ENCODE peak calls at places on chromosomes 6 and 20, in ten cellular contexts. One of them, this sample, is unnamed.

GRCh38 chr20:12252793-12253192 is 335.1 kb downstream of the BTBD3 start:
- DNase-seq in upper lobe of left lung: no peak
- DNase-seq in ovary: no peak
- DNase-seq in transverse colon: no peak
- DNase-seq in tibial nerve: no peak
- DNase-seq in prostate gland: no peak
- DNase-seq in uterus: no peak
- DNase-seq in spleen: no peak
- DNase-seq in endothelial cell of umbilical vein: no peak
- DNase-seq in stomach: no peak
- DNase-seq in this sample: no peak

GRCh38 chr20:49657118-49657901 is 56.4 kb downstream of the B4GALT5 start:
- DNase-seq in upper lobe of left lung: no peak
- DNase-seq in ovary: no peak
- DNase-seq in transverse colon: no peak
- DNase-seq in tibial nerve: no peak
- DNase-seq in prostate gland: no peak
- DNase-seq in uterus: peak; percentile 43
- DNase-seq in spleen: no peak
- DNase-seq in endothelial cell of umbilical vein: no peak
- DNase-seq in stomach: no peak
- DNase-seq in this sample: peak; percentile 52

GRCh38 chr6:103327079-103327478 is 1532.6 kb downstream of the HACE1 start:
- DNase-seq in upper lobe of left lung: no peak
- DNase-seq in ovary: no peak
- DNase-seq in transverse colon: no peak
- DNase-seq in tibial nerve: no peak
- DNase-seq in prostate gland: no peak
- DNase-seq in uterus: no peak
- DNase-seq in spleen: no peak
- DNase-seq in endothelial cell of umbilical vein: no peak
- DNase-seq in stomach: no peak
- DNase-seq in this sample: no peak

GRCh38 chr6:45191414-45191813 is 136.7 kb upstream of the RUNX2 start:
- DNase-seq in upper lobe of left lung: no peak
- DNase-seq in ovary: no peak
- DNase-seq in transverse colon: no peak
- DNase-seq in tibial nerve: no peak
- DNase-seq in prostate gland: no peak
- DNase-seq in uterus: no peak
- DNase-seq in spleen: no peak
- DNase-seq in endothelial cell of umbilical vein: no peak
- DNase-seq in stomach: no peak
- DNase-seq in this sample: no peak

GRCh38 chr20:37316116-37316774 is 26.8 kb downstream of the MANBAL start:
- DNase-seq in upper lobe of left lung: no peak
- DNase-seq in ovary: no peak
- DNase-seq in transverse colon: peak; percentile 45
- DNase-seq in tibial nerve: no peak
- DNase-seq in prostate gland: no peak
- DNase-seq in uterus: no peak
- DNase-seq in spleen: peak; percentile 83
- DNase-seq in endothelial cell of umbilical vein: no peak
- DNase-seq in stomach: peak; percentile 25
- DNase-seq in this sample: no peak

GRCh38 chr6:87376643-87377042 is 31.1 kb upstream of the CFAP206 start:
- DNase-seq in upper lobe of left lung: no peak
- DNase-seq in ovary: no peak
- DNase-seq in transverse colon: no peak
- DNase-seq in tibial nerve: no peak
- DNase-seq in prostate gland: no peak
- DNase-seq in uterus: no peak
- DNase-seq in spleen: no peak
- DNase-seq in endothelial cell of umbilical vein: no peak
- DNase-seq in stomach: no peak
- DNase-seq in this sample: no peak

GRCh38 chr6:138038148-138038870 is 68.9 kb downstream of the PERP start:
- DNase-seq in upper lobe of left lung: no peak
- DNase-seq in ovary: no peak
- DNase-seq in transverse colon: no peak
- DNase-seq in tibial nerve: no peak
- DNase-seq in prostate gland: no peak
- DNase-seq in uterus: no peak
- DNase-seq in spleen: no peak
- DNase-seq in endothelial cell of umbilical vein: no peak
- DNase-seq in stomach: no peak
- DNase-seq in this sample: no peak

GRCh38 chr20:1588166-1588868 is 30.8 kb upstream of the SIRPD start:
- DNase-seq in upper lobe of left lung: no peak
- DNase-seq in ovary: no peak
- DNase-seq in transverse colon: no peak
- DNase-seq in tibial nerve: no peak
- DNase-seq in prostate gland: no peak
- DNase-seq in uterus: no peak
- DNase-seq in spleen: no peak
- DNase-seq in endothelial cell of umbilical vein: no peak
- DNase-seq in stomach: no peak
- DNase-seq in this sample: no peak

GRCh38 chr20:20487811-20488210 is 119.9 kb downstream of the INSM1 start:
- DNase-seq in upper lobe of left lung: no peak
- DNase-seq in ovary: no peak
- DNase-seq in transverse colon: no peak
- DNase-seq in tibial nerve: no peak
- DNase-seq in prostate gland: no peak
- DNase-seq in uterus: no peak
- DNase-seq in spleen: no peak
- DNase-seq in endothelial cell of umbilical vein: no peak
- DNase-seq in stomach: no peak
- DNase-seq in this sample: no peak

GRCh38 chr20:39547546-39548410 is 585.6 kb downstream of the DHX35 start:
- DNase-seq in upper lobe of left lung: no peak
- DNase-seq in ovary: no peak
- DNase-seq in transverse colon: no peak
- DNase-seq in tibial nerve: no peak
- DNase-seq in prostate gland: no peak
- DNase-seq in uterus: no peak
- DNase-seq in spleen: no peak
- DNase-seq in endothelial cell of umbilical vein: no peak
- DNase-seq in stomach: no peak
- DNase-seq in this sample: no peak

GRCh38 chr20:50678213-50678898 is 13.0 kb downstream of the RIPOR3 start:
- DNase-seq in upper lobe of left lung: no peak
- DNase-seq in ovary: peak; percentile 44
- DNase-seq in transverse colon: peak; percentile 34
- DNase-seq in tibial nerve: no peak
- DNase-seq in prostate gland: no peak
- DNase-seq in uterus: peak; percentile 38
- DNase-seq in spleen: no peak
- DNase-seq in endothelial cell of umbilical vein: no peak
- DNase-seq in stomach: peak; percentile 93
- DNase-seq in this sample: no peak

DNA sequence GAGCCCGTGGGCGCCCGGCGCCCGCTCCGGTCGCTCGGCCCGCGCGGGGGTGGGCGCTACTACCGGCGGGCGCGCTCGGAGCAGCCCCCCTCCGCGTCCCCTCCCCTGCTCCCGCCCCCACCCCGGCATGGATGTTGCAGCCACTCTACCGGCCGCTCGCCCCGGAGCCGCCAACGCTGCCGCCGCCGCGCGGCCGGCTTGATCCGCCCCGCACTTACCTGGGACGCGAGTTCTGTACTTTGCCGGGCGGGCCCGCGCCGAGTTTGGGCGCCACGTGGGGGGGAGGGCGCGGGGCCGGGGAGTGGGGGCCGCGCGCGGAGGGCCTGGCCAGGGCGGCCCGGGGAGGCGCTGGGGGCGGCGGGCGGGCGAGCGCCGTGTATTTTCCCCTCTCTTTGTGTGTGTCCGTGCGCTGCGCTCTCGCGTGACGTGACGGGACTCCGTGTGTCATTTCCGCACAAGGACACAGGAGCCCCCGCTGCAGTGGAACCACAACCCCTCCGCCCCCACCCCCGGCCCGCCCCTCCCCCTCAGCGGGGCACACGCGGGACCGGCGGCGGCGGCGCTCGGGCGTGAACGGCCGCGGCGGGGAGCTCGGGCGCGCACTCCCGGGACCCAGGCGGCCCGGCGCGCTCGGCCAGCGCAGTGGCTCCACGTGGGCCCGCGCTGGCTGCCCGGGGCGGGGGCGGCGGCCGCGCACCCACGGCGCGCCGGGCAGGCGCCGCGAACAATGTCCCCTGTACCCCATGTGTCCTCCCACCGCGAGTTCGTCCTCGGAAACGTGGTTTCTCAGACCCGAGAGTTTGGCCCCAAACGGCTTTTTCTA is at the start of gene BEND3:
- DNase-seq in upper lobe of left lung: peak; percentile 91
- DNase-seq in ovary: peak; percentile 64
- DNase-seq in transverse colon: peak; percentile 38
- DNase-seq in tibial nerve: no peak
- DNase-seq in prostate gland: peak; percentile 9
- DNase-seq in uterus: peak; percentile 41
- DNase-seq in spleen: peak; percentile 85
- DNase-seq in endothelial cell of umbilical vein: no peak
- DNase-seq in stomach: peak; percentile 32
- DNase-seq in this sample: peak; percentile 27
- TF ChIP-seq CTCF in upper lobe of left lung: no peak
- TF ChIP-seq CTCF in ovary: no peak
- TF ChIP-seq CTCF in transverse colon: no peak
- TF ChIP-seq CTCF in tibial nerve: no peak
- TF ChIP-seq CTCF in prostate gland: no peak
- TF ChIP-seq CTCF in uterus: no peak
- TF ChIP-seq CTCF in spleen: no peak
- TF ChIP-seq CTCF in endothelial cell of umbilical vein: no peak
- TF ChIP-seq CTCF in stomach: no peak
- TF ChIP-seq CTCF in this sample: no peak

DNA sequence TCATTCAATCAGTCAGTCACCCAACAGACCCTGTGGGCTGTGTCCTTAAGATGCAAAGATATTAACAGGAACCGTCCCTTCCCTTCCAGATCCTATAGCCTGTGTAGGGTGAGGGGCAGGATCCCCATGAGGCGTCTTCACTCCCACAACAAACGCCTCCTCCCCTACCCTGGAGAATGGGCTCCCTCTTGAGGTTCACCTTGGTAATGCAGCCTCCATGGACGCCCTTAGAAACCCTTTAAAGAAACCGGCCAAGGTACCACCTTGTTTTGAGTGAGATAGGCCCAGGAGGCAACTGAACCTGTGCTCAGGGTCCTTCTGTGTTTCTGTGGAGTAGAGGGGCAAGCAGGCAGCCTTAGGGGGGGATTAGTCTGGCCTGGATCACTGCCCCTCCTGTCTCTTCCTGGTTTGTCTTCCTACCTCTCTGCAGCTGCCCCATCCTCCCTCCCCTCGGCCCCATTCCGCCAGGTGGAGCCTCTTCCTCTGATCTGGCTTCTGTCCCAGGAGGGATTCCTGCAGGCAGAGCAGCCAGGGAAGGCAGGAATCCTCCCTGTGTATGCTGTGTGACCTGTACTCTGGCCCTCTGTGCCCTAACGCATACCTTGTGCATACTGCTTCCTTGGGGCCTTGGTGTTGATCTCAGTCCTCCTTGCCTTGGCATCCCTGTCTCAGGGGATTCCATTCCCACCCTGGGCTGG is 6.6 kb upstream of the GUCA1A start:
- DNase-seq in upper lobe of left lung: no peak
- DNase-seq in ovary: peak; percentile 71
- DNase-seq in transverse colon: peak; percentile 77
- DNase-seq in tibial nerve: peak; percentile 84
- DNase-seq in prostate gland: peak; percentile 71
- DNase-seq in uterus: peak; percentile 53
- DNase-seq in spleen: no peak
- DNase-seq in endothelial cell of umbilical vein: peak; percentile 72
- DNase-seq in stomach: peak; percentile 76
- DNase-seq in this sample: peak; percentile 79
- TF ChIP-seq POLR2A in upper lobe of left lung: no peak
- TF ChIP-seq POLR2A in ovary: no peak
- TF ChIP-seq POLR2A in transverse colon: no peak
- TF ChIP-seq POLR2A in tibial nerve: no peak
- TF ChIP-seq POLR2A in prostate gland: no peak
- TF ChIP-seq POLR2A in uterus: no peak
- TF ChIP-seq POLR2A in spleen: no peak
- TF ChIP-seq POLR2A in endothelial cell of umbilical vein: no peak
- TF ChIP-seq POLR2A in stomach: no peak
- TF ChIP-seq POLR2A in this sample: no peak

GRCh38 chr6:8207191-8207868 is 105.0 kb upstream of the EEF1E1 start:
- DNase-seq in upper lobe of left lung: no peak
- DNase-seq in ovary: no peak
- DNase-seq in transverse colon: no peak
- DNase-seq in tibial nerve: no peak
- DNase-seq in prostate gland: no peak
- DNase-seq in uterus: no peak
- DNase-seq in spleen: no peak
- DNase-seq in endothelial cell of umbilical vein: no peak
- DNase-seq in stomach: no peak
- DNase-seq in this sample: no peak
- H3K4me1 ChIP-seq in upper lobe of left lung: no peaks in the 10 kb centered on the region
- H3K4me1 ChIP-seq in ovary: no peaks in the 10 kb centered on the region
- H3K4me1 ChIP-seq in transverse colon: no peaks in the 10 kb centered on the region
- H3K4me1 ChIP-seq in tibial nerve: no peaks in the 10 kb centered on the region
- H3K4me1 ChIP-seq in prostate gland: no peaks in the 10 kb centered on the region
- H3K4me1 ChIP-seq in uterus: no peaks in the 10 kb centered on the region
- H3K4me1 ChIP-seq in spleen: no peaks in the 10 kb centered on the region
- H3K4me1 ChIP-seq in endothelial cell of umbilical vein: no peaks in the 10 kb centered on the region
- H3K4me1 ChIP-seq in stomach: no peaks in the 10 kb centered on the region
- H3K4me1 ChIP-seq in this sample: no peaks in the 10 kb centered on the region

GRCh38 chr6:4849214-4849613 is 73.0 kb downstream of the CDYL start:
- DNase-seq in upper lobe of left lung: no peak
- DNase-seq in ovary: no peak
- DNase-seq in transverse colon: no peak
- DNase-seq in tibial nerve: no peak
- DNase-seq in prostate gland: no peak
- DNase-seq in uterus: no peak
- DNase-seq in spleen: no peak
- DNase-seq in endothelial cell of umbilical vein: peak; percentile 58
- DNase-seq in stomach: no peak
- DNase-seq in this sample: no peak

GRCh38 chr6:4840169-4840568 is 64.0 kb downstream of the CDYL start:
- DNase-seq in upper lobe of left lung: no peak
- DNase-seq in ovary: no peak
- DNase-seq in transverse colon: no peak
- DNase-seq in tibial nerve: no peak
- DNase-seq in prostate gland: no peak
- DNase-seq in uterus: no peak
- DNase-seq in spleen: no peak
- DNase-seq in endothelial cell of umbilical vein: no peak
- DNase-seq in stomach: no peak
- DNase-seq in this sample: no peak

GRCh38 chr6:4848382-4849068 is 72.3 kb downstream of the CDYL start:
- DNase-seq in upper lobe of left lung: no peak
- DNase-seq in ovary: no peak
- DNase-seq in transverse colon: peak; percentile 16
- DNase-seq in tibial nerve: no peak
- DNase-seq in prostate gland: no peak
- DNase-seq in uterus: no peak
- DNase-seq in spleen: no peak
- DNase-seq in endothelial cell of umbilical vein: peak; percentile 56
- DNase-seq in stomach: peak; percentile 49
- DNase-seq in this sample: no peak

GRCh38 chr6:4846387-4846786 is 70.2 kb downstream of the CDYL start:
- DNase-seq in upper lobe of left lung: no peak
- DNase-seq in ovary: no peak
- DNase-seq in transverse colon: no peak
- DNase-seq in tibial nerve: no peak
- DNase-seq in prostate gland: no peak
- DNase-seq in uterus: no peak
- DNase-seq in spleen: no peak
- DNase-seq in endothelial cell of umbilical vein: no peak
- DNase-seq in stomach: no peak
- DNase-seq in this sample: no peak

GRCh38 chr6:4844108-4844507 is 67.9 kb downstream of the CDYL start:
- DNase-seq in upper lobe of left lung: no peak
- DNase-seq in ovary: no peak
- DNase-seq in transverse colon: no peak
- DNase-seq in tibial nerve: no peak
- DNase-seq in prostate gland: no peak
- DNase-seq in uterus: no peak
- DNase-seq in spleen: no peak
- DNase-seq in endothelial cell of umbilical vein: no peak
- DNase-seq in stomach: no peak
- DNase-seq in this sample: no peak
- TF ChIP-seq CTCF in upper lobe of left lung: no peak
- TF ChIP-seq CTCF in ovary: no peak
- TF ChIP-seq CTCF in transverse colon: no peak
- TF ChIP-seq CTCF in tibial nerve: no peak
- TF ChIP-seq CTCF in prostate gland: no peak
- TF ChIP-seq CTCF in uterus: no peak
- TF ChIP-seq CTCF in spleen: no peak
- TF ChIP-seq CTCF in endothelial cell of umbilical vein: peak; percentile 21
- TF ChIP-seq CTCF in stomach: no peak
- TF ChIP-seq CTCF in this sample: no peak